ENCODE peak calls at places on chromosomes 13 and 19, in four cellular contexts. One of them, this sample, is unnamed.

GRCh38 chr13:51241720-51242119 is 19.5 kb downstream of the FAM124A start:
- DNase-seq in HCT116: no peak
- DNase-seq in HepG2: no peak
- DNase-seq in K562: no peak
- DNase-seq in this sample: no peak

GRCh38 chr13:29909975-29910674 is 59.7 kb upstream of the UBL3 start:
- DNase-seq in HCT116: no peak
- DNase-seq in HepG2: no peak
- DNase-seq in K562: no peak
- DNase-seq in this sample: no peak

GRCh38 chr13:21395953-21396352 is 63.1 kb downstream of the ZDHHC20 start:
- DNase-seq in HCT116: no peak
- DNase-seq in HepG2: no peak
- DNase-seq in K562: no peak
- DNase-seq in this sample: no peak

GRCh38 chr13:80171096-80171495 is 169.8 kb downstream of the SPRY2 start:
- DNase-seq in HCT116: no peak
- DNase-seq in HepG2: no peak
- DNase-seq in K562: no peak
- DNase-seq in this sample: no peak

GRCh38 chr13:52804202-52804641 is 44.2 kb downstream of the PCDH8 start:
- DNase-seq in HCT116: no peak
- DNase-seq in HepG2: no peak
- DNase-seq in K562: no peak
- DNase-seq in this sample: no peak

GRCh38 chr13:42348576-42348975 is 76.6 kb downstream of the AKAP11 start:
- DNase-seq in HCT116: no peak
- DNase-seq in HepG2: no peak
- DNase-seq in K562: no peak
- DNase-seq in this sample: no peak

GRCh38 chr13:88450515-88450914 is 779.3 kb downstream of the SLITRK5 start:
- DNase-seq in HCT116: no peak
- DNase-seq in HepG2: no peak
- DNase-seq in K562: no peak
- DNase-seq in this sample: no peak

GRCh38 chr13:112573710-112574109 is 14.2 kb downstream of the TUBGCP3 start:
- DNase-seq in HCT116: no peak
- DNase-seq in HepG2: no peak
- DNase-seq in K562: no peak
- DNase-seq in this sample: no peak

GRCh38 chr19:49020931-49021895 is 2.9 kb downstream of the CGB3 start:
- DNase-seq in HCT116: no peak
- DNase-seq in HepG2: peak; percentile 23
- DNase-seq in K562: peak; percentile 42
- DNase-seq in this sample: no peak

GRCh38 chr19:2976609-2977000 is 759 bp upstream of the TLE6 start:
- DNase-seq in HCT116: no peak
- DNase-seq in HepG2: no peak
- DNase-seq in K562: no peak
- DNase-seq in this sample: no peak

GRCh38 chr13:45781553-45782326 is 69.8 kb downstream of the SIAH3 start:
- DNase-seq in HCT116: no peak
- DNase-seq in HepG2: no peak
- DNase-seq in K562: no peak
- DNase-seq in this sample: no peak

GRCh38 chr19:44624840-44625354 is 11.5 kb downstream of the IGSF23 start:
- DNase-seq in HCT116: no peak
- DNase-seq in HepG2: no peak
- DNase-seq in K562: no peak
- DNase-seq in this sample: no peak

GRCh38 chr19:21519488-21519887 is 14.1 kb downstream of the ZNF429 start:
- DNase-seq in HCT116: no peak
- DNase-seq in HepG2: no peak
- DNase-seq in K562: no peak
- DNase-seq in this sample: no peak

GRCh38 chr19:48695743-48696352 is at the start of gene FUT2:
- DNase-seq in HCT116: no peak
- DNase-seq in HepG2: no peak
- DNase-seq in K562: no peak
- DNase-seq in this sample: no peak

GRCh38 chr13:30121244-30121643 is 186.1 kb downstream of the KATNAL1 start:
- DNase-seq in HCT116: no peak
- DNase-seq in HepG2: no peak
- DNase-seq in K562: no peak
- DNase-seq in this sample: no peak

GRCh38 chr19:2248136-2249009 is 750 bp upstream of the AMH start:
- DNase-seq in HCT116: no peak
- DNase-seq in HepG2: no peak
- DNase-seq in K562: no peak
- DNase-seq in this sample: no peak

GRCh38 chr13:33536639-33537425 is 251.3 kb upstream of the STARD13 start:
- DNase-seq in HCT116: no peak
- DNase-seq in HepG2: no peak
- DNase-seq in K562: no peak
- DNase-seq in this sample: no peak

GRCh38 chr13:76944457-76944856 is 3.9 kb upstream of the ACOD1 start:
- DNase-seq in HCT116: no peak
- DNase-seq in HepG2: no peak
- DNase-seq in K562: no peak
- DNase-seq in this sample: no peak

GRCh38 chr13:46831588-46832194 is 34.7 kb upstream of the ESD start:
- DNase-seq in HCT116: peak; percentile 51
- DNase-seq in HepG2: peak; percentile 22
- DNase-seq in K562: peak; percentile 57
- DNase-seq in this sample: peak; percentile 32

GRCh38 chr13:80386592-80386991 is 45.7 kb upstream of the SPRY2 start:
- DNase-seq in HCT116: no peak
- DNase-seq in HepG2: no peak
- DNase-seq in K562: no peak
- DNase-seq in this sample: no peak

GRCh38 chr13:46613409-46614049 is 60.6 kb downstream of the LRCH1 start:
- DNase-seq in HCT116: no peak
- DNase-seq in HepG2: no peak
- DNase-seq in K562: no peak
- DNase-seq in this sample: no peak

GRCh38 chr13:76828316-76828741 is 57.9 kb downstream of the KCTD12 start:
- DNase-seq in HCT116: no peak
- DNase-seq in HepG2: no peak
- DNase-seq in K562: no peak
- DNase-seq in this sample: no peak

GRCh38 chr13:75196112-75196855 is 285.7 kb downstream of the TBC1D4 start:
- DNase-seq in HCT116: no peak
- DNase-seq in HepG2: no peak
- DNase-seq in K562: no peak
- DNase-seq in this sample: no peak

GRCh38 chr13:91185294-91185863 is 162.1 kb upstream of the MIR17HG start:
- DNase-seq in HCT116: peak; percentile 7
- DNase-seq in HepG2: peak; percentile 9
- DNase-seq in K562: peak; percentile 28
- DNase-seq in this sample: no peak

GRCh38 chr13:102679449-102680132 is 15.3 kb downstream of the METTL21C start:
- DNase-seq in HCT116: no peak
- DNase-seq in HepG2: no peak
- DNase-seq in K562: no peak
- DNase-seq in this sample: no peak

GRCh38 chr13:25803626-25804025 is 248.2 kb downstream of the SHISA2 start:
- DNase-seq in HCT116: no peak
- DNase-seq in HepG2: no peak
- DNase-seq in K562: no peak
- DNase-seq in this sample: no peak

GRCh38 chr13:94198666-94199065 is 280.8 kb downstream of the DCT start:
- DNase-seq in HCT116: no peak
- DNase-seq in HepG2: no peak
- DNase-seq in K562: no peak
- DNase-seq in this sample: no peak

GRCh38 chr13:40774672-40775071 is 3.7 kb upstream of the MRPS31 start:
- DNase-seq in HCT116: no peak
- DNase-seq in HepG2: no peak
- DNase-seq in K562: no peak
- DNase-seq in this sample: no peak

GRCh38 chr13:20940083-20940482 is 37.5 kb upstream of the XPO4 start:
- DNase-seq in HCT116: no peak
- DNase-seq in HepG2: peak; percentile 83
- DNase-seq in K562: no peak
- DNase-seq in this sample: no peak

GRCh38 chr19:10430505-10431253 is 10.3 kb downstream of the PDE4A start:
- DNase-seq in HCT116: no peak
- DNase-seq in HepG2: no peak
- DNase-seq in K562: peak; percentile 84
- DNase-seq in this sample: no peak

DNA sequence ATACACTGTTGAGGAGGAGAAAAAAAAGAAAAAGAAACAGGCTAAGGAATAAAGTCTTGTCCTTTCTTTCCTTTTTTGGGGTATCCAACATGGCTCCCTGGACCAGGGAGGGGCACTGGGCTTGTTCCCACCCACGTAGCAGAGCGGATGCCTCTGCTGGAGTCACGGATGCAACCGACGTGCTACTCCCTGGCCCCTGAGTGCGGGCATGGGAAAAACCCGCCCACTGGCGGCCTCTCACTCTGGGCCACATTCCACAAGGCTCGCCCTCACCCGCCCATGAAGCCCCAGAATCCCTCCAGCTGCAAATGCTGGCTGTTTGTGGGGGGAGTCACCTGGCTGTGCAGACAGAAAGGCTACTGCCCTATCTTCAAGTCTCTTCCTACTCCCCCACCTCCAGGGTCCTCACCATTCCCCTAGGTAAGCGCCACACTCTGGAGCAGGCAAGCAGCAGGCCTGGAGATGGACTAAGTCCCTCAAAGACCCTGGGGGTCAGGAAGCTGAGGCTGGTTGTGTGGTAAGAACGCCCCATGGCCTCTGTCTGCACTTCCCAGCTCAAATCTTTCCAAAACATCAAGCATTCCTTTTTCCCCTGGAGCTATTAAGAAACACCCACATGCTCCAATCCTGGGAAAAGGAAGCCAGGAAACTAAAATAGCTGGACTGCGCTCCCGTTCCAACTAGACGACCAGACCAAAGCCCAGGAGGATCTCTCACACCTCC is 17.8 kb upstream of the EPHX3 start:
- DNase-seq in HCT116: no peak
- DNase-seq in HepG2: no peak
- DNase-seq in K562: no peak
- DNase-seq in this sample: no peak
- H3K4me1 ChIP-seq in HCT116: peaks cover 28% of the 10 kb centered on the region
- H3K4me1 ChIP-seq in HepG2: peaks cover 40% of the 10 kb centered on the region
- H3K4me1 ChIP-seq in K562: peaks cover 11% of the 10 kb centered on the region
- H3K4me1 ChIP-seq in this sample: no peaks in the 10 kb centered on the region

DNA sequence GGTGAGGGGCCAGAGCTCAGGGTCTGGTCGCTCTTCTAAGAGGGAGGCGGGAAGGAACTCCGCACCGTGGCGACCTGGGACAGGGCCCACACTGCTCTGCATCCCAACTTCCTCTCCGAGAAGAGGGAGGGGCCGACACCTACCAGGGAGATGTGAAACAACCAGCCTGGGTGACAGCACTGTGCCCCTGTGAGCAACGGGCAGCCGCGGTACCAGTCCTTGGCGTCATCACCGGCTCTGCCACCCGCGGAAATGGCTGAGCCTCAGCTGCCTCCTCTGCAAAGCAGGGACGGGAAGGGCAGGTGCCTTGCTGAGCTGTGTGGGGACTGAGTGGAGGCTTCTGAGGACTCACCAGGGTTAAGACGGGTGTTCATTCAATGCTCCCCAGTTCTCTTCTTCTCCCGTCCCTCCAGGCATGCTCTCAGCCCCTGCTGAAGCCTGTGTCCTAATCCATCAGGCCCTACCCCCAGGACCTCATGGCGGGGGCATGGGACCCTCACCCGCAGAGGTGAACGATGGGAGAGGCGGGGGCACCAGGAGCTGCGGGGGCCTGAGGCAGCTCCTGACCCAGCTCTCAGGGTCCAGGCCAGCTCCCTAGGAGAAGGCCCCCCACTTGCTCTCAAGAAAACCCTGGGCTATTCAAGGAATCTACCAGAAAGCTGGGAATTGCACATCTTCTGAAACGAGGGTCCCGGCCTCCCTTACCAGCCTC is 9.3 kb downstream of the ZNF787 start:
- DNase-seq in HCT116: no peak
- DNase-seq in HepG2: peak; percentile 45
- DNase-seq in K562: no peak
- DNase-seq in this sample: no peak
- TF ChIP-seq SIN3A in HCT116: no peak
- TF ChIP-seq SIN3A in HepG2: peak; percentile 1
- TF ChIP-seq SIN3A in K562: no peak
- TF ChIP-seq SIN3A in this sample: no peak

DNA sequence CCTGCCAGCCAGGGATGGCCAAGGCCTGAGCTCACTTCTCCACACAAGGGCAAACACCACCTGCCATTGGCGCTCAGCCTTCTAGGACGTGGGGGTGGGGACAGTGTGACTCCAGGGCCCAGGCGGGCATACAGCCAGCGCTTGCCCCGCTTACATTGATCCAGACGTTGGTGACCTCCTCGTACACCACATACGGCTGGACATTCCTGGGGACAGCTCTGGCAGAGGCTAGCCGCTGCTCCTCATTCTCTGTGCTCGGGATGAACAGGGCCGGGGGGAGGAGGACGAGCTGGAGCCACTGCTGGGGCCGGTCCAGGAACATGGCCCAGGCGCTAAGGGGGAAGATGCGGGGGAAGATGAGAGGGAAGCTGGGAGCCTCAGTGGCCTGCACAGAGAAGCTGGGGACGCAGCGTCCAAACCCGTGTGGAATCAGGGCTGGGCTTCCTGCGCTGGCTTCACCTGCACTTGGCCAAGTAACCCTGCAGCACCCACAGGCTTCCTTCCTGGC is 25.1 kb upstream of the MYDGF start:
- DNase-seq in HCT116: no peak
- DNase-seq in HepG2: no peak
- DNase-seq in K562: no peak
- DNase-seq in this sample: no peak
- TF ChIP-seq TCF7L2 in HCT116: no peak
- TF ChIP-seq TCF7L2 in HepG2: no peak
- TF ChIP-seq TCF7L2 in K562: no peak
- TF ChIP-seq TCF7L2 in this sample: no peak

DNA sequence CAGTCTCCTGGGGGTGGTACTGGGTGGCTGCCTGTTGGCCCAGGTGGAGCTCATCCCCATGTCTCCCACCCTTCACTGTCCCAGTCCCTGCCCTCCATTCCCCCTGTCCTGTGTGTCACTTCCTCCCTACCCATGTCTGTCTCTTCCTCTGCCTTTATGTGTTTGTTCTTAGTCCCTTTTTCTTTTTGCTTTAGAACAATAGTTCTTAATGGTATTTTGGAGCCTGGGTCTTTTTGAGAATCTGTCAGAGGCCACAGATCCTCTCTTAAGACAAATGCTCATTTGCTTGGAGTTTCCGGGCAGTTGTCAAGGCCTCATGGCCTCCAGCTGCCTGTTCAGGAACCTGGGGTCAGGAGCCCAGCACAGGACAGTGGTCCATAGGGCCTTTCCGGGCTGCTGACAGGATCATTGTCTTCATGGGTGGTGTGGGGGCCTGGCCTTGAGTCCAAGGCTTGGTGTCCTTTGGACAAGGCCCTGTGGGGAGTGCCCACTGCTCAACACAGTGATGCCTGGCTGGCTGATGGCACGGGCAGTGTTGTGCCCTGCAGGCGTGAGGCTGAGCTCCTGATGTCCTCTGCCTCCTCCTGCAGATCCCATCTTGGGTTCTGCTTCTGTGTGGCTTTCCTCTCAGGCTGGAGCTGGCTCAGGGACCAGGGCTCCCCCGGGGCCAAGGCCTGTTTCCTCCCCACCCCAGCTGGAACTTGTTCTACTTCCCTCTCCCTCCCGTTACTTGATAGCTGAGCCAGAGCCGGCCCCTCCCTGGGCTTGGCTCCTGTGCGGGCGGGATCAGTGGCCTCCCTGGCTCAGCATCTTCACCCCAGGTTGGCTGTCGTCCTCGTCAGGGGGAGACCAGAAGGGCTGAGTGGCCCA is 3.5 kb downstream of the EGLN2 start:
- DNase-seq in HCT116: no peak
- DNase-seq in HepG2: no peak
- DNase-seq in K562: peak; percentile 69
- DNase-seq in this sample: no peak
- H3K4me1 ChIP-seq in HCT116: peaks cover 67% of the 10 kb centered on the region
- H3K4me1 ChIP-seq in HepG2: peaks cover 59% of the 10 kb centered on the region
- H3K4me1 ChIP-seq in K562: peaks cover 79% of the 10 kb centered on the region
- H3K4me1 ChIP-seq in this sample: peaks cover 51% of the 10 kb centered on the region